ENCODE peak calls at places on chromosomes 13 and 19, in nine cellular contexts. D is adrenal gland, T is uterus, Q is tibial nerve, M is A549, B is heart left ventricle, H is esophagus squamous epithelium, J is NB4, O is testis. K is an unnamed sample.

GRCh38 chr19:3710265-3710812 is 2.2 kb downstream of the TJP3 start:
- DNase-seq in D (peak), T (no peak), Q (peak), M (peak), B (peak), H (no peak), J (peak), O (peak), K (peak)

GRCh38 chr19:3125900-3126524 is 9.8 kb upstream of the GNA15 start:
- DNase-seq in D (peak), T (no peak), Q (no peak), M (peak), B (peak), H (no peak), J (peak), O (no peak), K (peak)

GRCh38 chr13:24709186-24709913 is 29.1 kb downstream of the ATP12A start:
- DNase-seq in D (no peak), T (no peak), Q (no peak), M (no peak), B (no peak), H (no peak), J (no peak), O (no peak), K (no peak)

GRCh38 chr19:42250666-42251531 is 4.0 kb downstream of the ERF start:
- DNase-seq in D (peak), T (peak), Q (no peak), M (no peak), B (peak), H (no peak), J (no peak), O (no peak), K (peak)

GRCh38 chr13:79282976-79283375 is 123.1 kb downstream of the RBM26 start:
- DNase-seq in D (no peak), T (no peak), Q (no peak), M (no peak), B (no peak), H (no peak), J (peak), O (no peak), K (no peak)

GRCh38 chr13:38398810-38399493 is 49.3 kb downstream of the UFM1 start:
- DNase-seq in D (no peak), T (no peak), Q (no peak), M (no peak), B (no peak), H (no peak), J (peak), O (no peak), K (no peak)

GRCh38 chr13:114007566-114007965 is 33.7 kb upstream of the C13orf46 start:
- DNase-seq in D (no peak), T (peak), Q (no peak), M (no peak), B (peak), H (no peak), J (no peak), O (no peak), K (no peak)

GRCh38 chr19:32287811-32288227 is 57.6 kb upstream of the ZNF507 start:
- DNase-seq in D (peak), T (peak), Q (peak), M (peak), B (peak), H (no peak), J (peak), O (peak), K (peak)

GRCh38 chr19:54660967-54661366 is 1.8 kb upstream of the LILRB4 start:
- DNase-seq in D (no peak), T (no peak), Q (no peak), M (no peak), B (no peak), H (no peak), J (peak), O (no peak), K (no peak)

GRCh38 chr13:42259515-42259914 is 12.4 kb upstream of the AKAP11 start:
- DNase-seq in D (no peak), T (no peak), Q (no peak), M (no peak), B (no peak), H (no peak), J (no peak), O (no peak), K (no peak)

GRCh38 chr13:76939215-76939614 is 9.1 kb upstream of the ACOD1 start:
- DNase-seq in D (no peak), T (no peak), Q (no peak), M (no peak), B (no peak), H (no peak), J (no peak), O (no peak), K (no peak)

DNA sequence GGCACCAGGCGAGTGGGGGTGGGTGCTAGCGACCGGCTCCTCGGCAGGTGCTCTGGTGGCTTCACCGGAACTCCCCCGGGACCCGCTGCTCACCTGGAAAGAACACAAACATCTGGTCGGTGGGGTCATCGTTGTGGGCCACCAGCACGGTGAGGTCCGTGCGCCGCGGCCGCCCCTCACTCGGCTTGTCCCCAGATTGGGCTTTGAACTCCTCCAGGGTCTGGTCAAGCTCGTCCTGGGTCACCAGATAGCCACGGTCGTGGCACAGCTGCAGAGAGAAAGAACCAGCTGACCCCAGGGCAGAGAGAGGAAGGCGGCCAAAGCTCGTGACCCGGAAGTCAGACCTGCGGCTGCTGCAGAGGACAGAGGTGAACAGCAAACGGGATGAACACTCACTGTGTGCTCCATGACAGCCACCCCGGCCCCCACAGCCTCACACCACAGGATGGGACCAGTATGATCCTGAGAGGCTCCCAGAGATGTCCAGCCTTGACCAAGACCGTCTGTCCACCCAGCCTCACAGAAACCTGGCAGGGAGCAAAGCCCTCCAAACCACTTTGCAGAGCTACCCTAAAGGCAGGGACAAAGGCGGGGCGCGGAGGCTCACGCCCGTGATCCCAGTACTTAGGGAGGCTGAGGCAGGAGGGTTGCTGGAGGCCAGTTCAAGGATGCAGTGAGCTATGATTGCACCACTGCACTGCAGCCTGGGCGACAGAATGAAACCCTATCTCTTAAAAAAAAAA is 1.2 kb downstream of the POLR2E start:
- DNase-seq in D (no peak), T (no peak), Q (no peak), M (no peak), B (peak), H (no peak), J (no peak), O (no peak), K (no peak)
- TF ChIP-seq POLR2A in D (no peak), T (no peak), Q (no peak), M (no peak), B (no peak), H (no peak), J (no peak), O (no peak), K (no peak)

GRCh38 chr19:35266149-35266903 is 2.4 kb upstream of the USF2 start:
- DNase-seq in D (peak), T (peak), Q (peak), M (no peak), B (no peak), H (no peak), J (no peak), O (peak), K (peak)
- H3K4me3 ChIP-seq in D (no peak), T (peak), Q (peak), M (peak), B (peak), H (no peak), J (no peak), O (peak), K (no peak)

DNA sequence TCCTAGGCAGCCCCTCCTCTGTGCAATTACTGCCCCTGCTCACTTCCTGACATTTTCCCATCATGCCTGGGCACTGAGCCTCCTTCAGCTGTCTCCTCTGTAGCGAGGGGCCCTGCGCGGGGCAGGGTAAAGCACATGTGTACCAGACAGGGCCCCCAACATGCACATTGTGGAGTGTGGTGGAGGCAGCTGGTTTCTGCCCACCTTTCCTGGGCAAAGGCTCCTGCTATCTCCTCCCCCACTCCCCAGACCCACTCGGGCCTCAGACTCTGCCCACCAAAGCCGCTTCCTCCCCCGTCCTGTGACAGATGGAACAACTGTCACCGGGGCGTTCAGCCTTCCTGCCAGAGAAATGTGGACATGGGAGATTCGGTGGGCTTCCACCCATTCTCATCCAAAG is 2.9 kb upstream of the KPTN start:
- DNase-seq in D (no peak), T (no peak), Q (no peak), M (no peak), B (no peak), H (no peak), J (peak), O (no peak), K (no peak)
- TF ChIP-seq POLR2A in D (no peak), T (no peak), Q (no peak), M (no peak), B (no peak), H (no peak), J (peak), O (no peak), K (no peak)

GRCh38 chr13:112725346-112726017 is 35.6 kb downstream of the ATP11A start:
- DNase-seq in D (peak), T (no peak), Q (no peak), M (no peak), B (no peak), H (no peak), J (peak), O (no peak), K (no peak)
- H3K4me3 ChIP-seq in D (no peak), T (no peak), Q (no peak), M (no peak), B (peak), H (no peak), J (no peak), O (no peak), K (no peak)

GRCh38 chr19:6056801-6057650 is 53.3 kb downstream of the RFX2 start:
- DNase-seq in D (peak), T (peak), Q (no peak), M (peak), B (peak), H (no peak), J (peak), O (peak), K (peak)
- TF ChIP-seq POLR2A in D (no peak), T (peak), Q (peak), M (no peak), B (peak), H (no peak), J (no peak), O (no peak), K (no peak)